ENCODE peak calls at places on chromosomes 13 and 19, in four cellular contexts. P is PC-9, G is colonic mucosa, Q is heart right ventricle. H is an unnamed sample.

GRCh38 chr19:42693760-42694350 is 46.4 kb downstream of the PSG3 start:
- DNase-seq in P (peak), G (no peak), Q (no peak), H (peak)

GRCh38 chr13:93847162-93847561 is 620.6 kb downstream of the GPC6 start:
- DNase-seq in P (no peak), G (no peak), Q (no peak), H (peak)

GRCh38 chr19:50664204-50664603 is 15.0 kb downstream of the C19orf81 start:
- DNase-seq in P (no peak), G (no peak), Q (no peak), H (no peak)

GRCh38 chr19:18401580-18402112 is 4.2 kb upstream of the LRRC25 start:
- DNase-seq in P (peak), G (peak), Q (peak), H (peak)

GRCh38 chr13:113658836-113659235 is 838 bp upstream of the ATP4B start:
- DNase-seq in P (no peak), G (no peak), Q (no peak), H (no peak)

GRCh38 chr13:96898855-96899254 is 95.4 kb downstream of the OXGR1 start:
- DNase-seq in P (no peak), G (no peak), Q (no peak), H (no peak)

GRCh38 chr19:51407631-51408131 is 9.8 kb downstream of the SIGLEC10 start:
- DNase-seq in P (no peak), G (no peak), Q (no peak), H (peak)

GRCh38 chr13:107642841-107643240 is 572.5 kb downstream of the LIG4 start:
- DNase-seq in P (no peak), G (no peak), Q (no peak), H (no peak)

GRCh38 chr19:38228005-38228377 is 4.0 kb upstream of the DPF1 start:
- DNase-seq in P (no peak), G (no peak), Q (no peak), H (no peak)

GRCh38 chr19:8815780-8816179 is 16.3 kb downstream of the ZNF558 start:
- DNase-seq in P (no peak), G (no peak), Q (no peak), H (no peak)

GRCh38 chr13:104256701-104257100 is 1190.5 kb upstream of the SLC10A2 start:
- DNase-seq in P (no peak), G (no peak), Q (no peak), H (no peak)

GRCh38 chr13:50377726-50378270 is 362.6 kb downstream of the KCNRG start:
- DNase-seq in P (no peak), G (no peak), Q (no peak), H (no peak)

GRCh38 chr13:22505489-22505888 is 675.3 kb upstream of the SGCG start:
- DNase-seq in P (no peak), G (no peak), Q (no peak), H (peak)

GRCh38 chr13:48749699-48750473 is 96.2 kb downstream of the CYSLTR2 start:
- DNase-seq in P (peak), G (peak), Q (peak), H (peak)

GRCh38 chr13:109787135-109787954 is 962 bp upstream of the IRS2 start:
- DNase-seq in P (peak), G (peak), Q (peak), H (peak)

GRCh38 chr19:47750752-47751151 is 5.4 kb downstream of the NOP53 start:
- DNase-seq in P (no peak), G (no peak), Q (no peak), H (no peak)

GRCh38 chr13:95207769-95208366 is 93.4 kb downstream of the ABCC4 start:
- DNase-seq in P (no peak), G (no peak), Q (no peak), H (no peak)

GRCh38 chr13:38819053-38819452 is 132.2 kb downstream of the FREM2 start:
- DNase-seq in P (no peak), G (no peak), Q (no peak), H (no peak)

GRCh38 chr19:907183-907853 is 5.7 kb downstream of the R3HDM4 start:
- DNase-seq in P (no peak), G (no peak), Q (no peak), H (no peak)

GRCh38 chr13:112103971-112104872 is 37.3 kb downstream of the SOX1 start:
- DNase-seq in P (no peak), G (no peak), Q (no peak), H (no peak)

GRCh38 chr13:26517931-26518330 is 39.6 kb upstream of the WASF3 start:
- DNase-seq in P (no peak), G (no peak), Q (no peak), H (no peak)

GRCh38 chr19:45781282-45782161 is 768 bp downstream of the DMPK start:
- DNase-seq in P (peak), G (no peak), Q (peak), H (no peak)

GRCh38 chr13:112825071-112825470 is 135.2 kb downstream of the ATP11A start:
- DNase-seq in P (no peak), G (no peak), Q (no peak), H (no peak)

GRCh38 chr13:95740921-95741320 is 64.0 kb downstream of the DNAJC3 start:
- DNase-seq in P (no peak), G (no peak), Q (no peak), H (peak)

GRCh38 chr19:51621178-51621577 is 9.0 kb downstream of the SIGLEC5 start:
- DNase-seq in P (no peak), G (no peak), Q (no peak), H (no peak)

GRCh38 chr19:19630426-19630825 is 2.4 kb upstream of the LPAR2 start:
- DNase-seq in P (no peak), G (no peak), Q (no peak), H (no peak)

GRCh38 chr19:33520048-33520643 is 1.4 kb downstream of the PEPD start:
- DNase-seq in P (no peak), G (no peak), Q (no peak), H (no peak)
- TF ChIP-seq CTCF in P (no peak), G (no peak), Q (no peak), H (no peak)

DNA sequence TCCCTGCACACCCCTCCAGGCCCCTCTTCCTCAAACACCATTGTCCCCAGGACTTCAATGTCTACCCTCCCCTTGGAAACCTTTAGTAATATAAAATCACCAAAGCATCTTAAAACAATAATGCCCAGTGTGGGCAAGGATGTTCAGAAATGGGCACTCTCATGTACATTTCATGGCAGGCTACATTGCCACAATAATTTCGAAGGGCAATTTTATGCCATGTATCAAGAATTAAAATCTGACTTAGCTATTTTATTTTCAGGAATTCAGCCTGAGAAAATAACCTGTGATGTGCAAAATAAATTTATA is 35.8 kb upstream of the IGSF23 start:
- DNase-seq in P (no peak), G (no peak), Q (no peak), H (no peak)
- H3K4me3 ChIP-seq in P (no peak), G (no peak), Q (no peak), H (no peak)

GRCh38 chr19:52692431-52693008 is 42.3 kb downstream of the ZNF611 start:
- DNase-seq in P (no peak), G (no peak), Q (no peak), H (no peak)

GRCh38 chr19:52691737-52692136 is 43.1 kb downstream of the ZNF611 start:
- DNase-seq in P (no peak), G (no peak), Q (no peak), H (no peak)

GRCh38 chr19:52691215-52691610 is 43.6 kb downstream of the ZNF611 start:
- DNase-seq in P (no peak), G (no peak), Q (peak), H (no peak)

GRCh38 chr19:52689804-52690394 is 44.9 kb downstream of the ZNF611 start:
- DNase-seq in P (peak), G (peak), Q (peak), H (no peak)

DNA sequence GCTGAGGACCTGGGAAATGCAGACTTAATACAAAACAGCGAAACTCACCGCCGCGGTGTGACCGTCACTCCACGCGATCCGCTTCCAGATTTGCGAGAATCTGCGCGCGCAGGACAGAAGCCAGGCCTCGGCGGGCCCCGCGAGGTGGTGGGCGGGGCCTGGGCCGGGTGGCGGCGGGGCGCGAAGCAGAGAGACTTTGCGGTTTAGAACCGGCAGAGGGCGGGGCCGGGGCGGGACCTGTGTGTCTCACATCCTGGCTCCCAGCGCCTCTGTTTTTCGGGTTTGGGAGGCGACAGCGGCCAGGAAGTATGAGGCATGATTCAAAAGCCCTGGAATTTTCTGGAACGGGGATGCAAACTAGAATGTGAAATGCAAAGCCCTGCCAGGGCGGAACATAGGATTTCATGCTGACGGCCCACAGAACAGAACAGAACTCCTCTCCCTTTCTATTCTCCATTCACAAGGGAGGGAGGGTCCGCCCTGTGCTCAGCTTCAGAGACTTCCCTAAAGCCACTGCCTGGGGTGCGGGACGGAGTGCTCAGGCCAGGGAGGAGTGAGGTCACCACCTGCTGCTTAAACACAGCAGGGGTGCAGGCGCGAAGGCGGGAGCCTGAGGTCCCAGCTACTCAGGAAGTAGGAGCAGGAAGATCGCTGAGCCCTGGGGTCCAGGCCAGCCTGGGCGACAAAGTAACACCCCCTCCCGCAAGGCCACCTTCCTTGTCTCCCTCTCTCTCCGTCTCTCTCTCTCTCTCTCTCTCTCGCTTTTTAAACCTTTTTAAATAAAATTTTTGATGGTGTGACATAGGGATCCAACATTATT is 44.2 kb downstream of the ZNF611 start:
- DNase-seq in P (peak), G (peak), Q (peak), H (peak)
- TF ChIP-seq CTCF in P (peak), G (no peak), Q (peak), H (peak)

GRCh38 chr19:13060964-13061927 is 41.4 kb downstream of the LYL1 start:
- DNase-seq in P (peak), G (peak), Q (peak), H (peak)
- H3K4me3 ChIP-seq in P (peak), G (peak), Q (peak), H (peak)

GRCh38 chr13:88000239-88000638 is 329.1 kb downstream of the SLITRK5 start:
- DNase-seq in P (no peak), G (no peak), Q (no peak), H (no peak)

GRCh38 chr13:87999141-87999765 is 328.1 kb downstream of the SLITRK5 start:
- DNase-seq in P (peak), G (no peak), Q (no peak), H (no peak)

GRCh38 chr13:87998081-87998480 is 326.9 kb downstream of the SLITRK5 start:
- DNase-seq in P (no peak), G (no peak), Q (no peak), H (no peak)

GRCh38 chr13:88000787-88001186 is 329.6 kb downstream of the SLITRK5 start:
- DNase-seq in P (no peak), G (no peak), Q (no peak), H (no peak)

GRCh38 chr13:87999791-88000190 is 328.6 kb downstream of the SLITRK5 start:
- DNase-seq in P (no peak), G (no peak), Q (no peak), H (no peak)
- TF ChIP-seq CTCF in P (no peak), G (no peak), Q (no peak), H (no peak)

H was measured in fibroblast of villous mesenchyme.